ENCODE peak calls at places on chromosome 21, in four cellular contexts. One of them, this sample, is unnamed.

GRCh38 chr21:20875741-20876140 is 122.5 kb upstream of the NCAM2 start:
- DNase-seq in mammary epithelial cell: no peak
- DNase-seq in fibroblast of lung: no peak
- DNase-seq in sigmoid colon: no peak
- DNase-seq in this sample: peak; percentile 25

GRCh38 chr21:35234725-35235124 is 185.6 kb upstream of the RUNX1 start:
- DNase-seq in mammary epithelial cell: no peak
- DNase-seq in fibroblast of lung: peak; percentile 79
- DNase-seq in sigmoid colon: no peak
- DNase-seq in this sample: no peak

GRCh38 chr21:21309510-21309909 is 311.3 kb downstream of the NCAM2 start:
- DNase-seq in mammary epithelial cell: no peak
- DNase-seq in fibroblast of lung: no peak
- DNase-seq in sigmoid colon: no peak
- DNase-seq in this sample: no peak

GRCh38 chr21:41815652-41816582 is 49.1 kb upstream of the RIPK4 start:
- DNase-seq in mammary epithelial cell: no peak
- DNase-seq in fibroblast of lung: no peak
- DNase-seq in sigmoid colon: peak; percentile 68
- DNase-seq in this sample: no peak

GRCh38 chr21:45128613-45129226 is 54.3 kb downstream of the ADARB1 start:
- DNase-seq in mammary epithelial cell: peak; percentile 53
- DNase-seq in fibroblast of lung: peak; percentile 63
- DNase-seq in sigmoid colon: peak; percentile 87
- DNase-seq in this sample: peak; percentile 82

GRCh38 chr21:26351661-26352060 is 181.1 kb upstream of the APP start:
- DNase-seq in mammary epithelial cell: peak; percentile 65
- DNase-seq in fibroblast of lung: no peak
- DNase-seq in sigmoid colon: no peak
- DNase-seq in this sample: peak; percentile 17

GRCh38 chr21:14670409-14670808 is 124.3 kb upstream of the SAMSN1 start:
- DNase-seq in mammary epithelial cell: no peak
- DNase-seq in fibroblast of lung: no peak
- DNase-seq in sigmoid colon: no peak
- DNase-seq in this sample: no peak

GRCh38 chr21:17797967-17798366 is 21.2 kb downstream of the C21orf91 start:
- DNase-seq in mammary epithelial cell: no peak
- DNase-seq in fibroblast of lung: no peak
- DNase-seq in sigmoid colon: no peak
- DNase-seq in this sample: no peak

GRCh38 chr21:42089093-42089631 is 18.0 kb downstream of the UMODL1 start:
- DNase-seq in mammary epithelial cell: no peak
- DNase-seq in fibroblast of lung: no peak
- DNase-seq in sigmoid colon: no peak
- DNase-seq in this sample: no peak

GRCh38 chr21:41821756-41822431 is 55.0 kb upstream of the RIPK4 start:
- DNase-seq in mammary epithelial cell: no peak
- DNase-seq in fibroblast of lung: no peak
- DNase-seq in sigmoid colon: peak; percentile 58
- DNase-seq in this sample: no peak

GRCh38 chr21:37829447-37829846 is 86.8 kb downstream of the KCNJ6 start:
- DNase-seq in mammary epithelial cell: peak; percentile 55
- DNase-seq in fibroblast of lung: peak; percentile 72
- DNase-seq in sigmoid colon: no peak
- DNase-seq in this sample: peak; percentile 57

GRCh38 chr21:46205766-46206162 is 21.5 kb upstream of the SPATC1L start:
- DNase-seq in mammary epithelial cell: no peak
- DNase-seq in fibroblast of lung: no peak
- DNase-seq in sigmoid colon: no peak
- DNase-seq in this sample: no peak

GRCh38 chr21:44989943-44990780 is 50.3 kb downstream of the SLX9 start:
- DNase-seq in mammary epithelial cell: no peak
- DNase-seq in fibroblast of lung: no peak
- DNase-seq in sigmoid colon: peak; percentile 72
- DNase-seq in this sample: no peak

GRCh38 chr21:38951095-38951745 is 145.5 kb downstream of the ETS2 start:
- DNase-seq in mammary epithelial cell: peak; percentile 15
- DNase-seq in fibroblast of lung: no peak
- DNase-seq in sigmoid colon: no peak
- DNase-seq in this sample: no peak

GRCh38 chr21:39313042-39313456 is 383 bp downstream of the BRWD1 start:
- DNase-seq in mammary epithelial cell: no peak
- DNase-seq in fibroblast of lung: peak; percentile 11
- DNase-seq in sigmoid colon: peak; percentile 70
- DNase-seq in this sample: no peak

GRCh38 chr21:46196733-46197132 is 12.5 kb upstream of the SPATC1L start:
- DNase-seq in mammary epithelial cell: no peak
- DNase-seq in fibroblast of lung: no peak
- DNase-seq in sigmoid colon: peak; percentile 47
- DNase-seq in this sample: no peak

GRCh38 chr21:38838598-38839369 is 33.1 kb downstream of the ETS2 start:
- DNase-seq in mammary epithelial cell: no peak
- DNase-seq in fibroblast of lung: no peak
- DNase-seq in sigmoid colon: no peak
- DNase-seq in this sample: no peak

GRCh38 chr21:35195232-35195631 is 146.1 kb upstream of the RUNX1 start:
- DNase-seq in mammary epithelial cell: peak; percentile 54
- DNase-seq in fibroblast of lung: peak; percentile 46
- DNase-seq in sigmoid colon: no peak
- DNase-seq in this sample: peak; percentile 91

GRCh38 chr21:16496594-16496993 is 766.8 kb downstream of the USP25 start:
- DNase-seq in mammary epithelial cell: no peak
- DNase-seq in fibroblast of lung: no peak
- DNase-seq in sigmoid colon: no peak
- DNase-seq in this sample: no peak

GRCh38 chr21:19767546-19767945 is 1230.7 kb upstream of the NCAM2 start:
- DNase-seq in mammary epithelial cell: no peak
- DNase-seq in fibroblast of lung: no peak
- DNase-seq in sigmoid colon: no peak
- DNase-seq in this sample: no peak

GRCh38 chr21:44887126-44887806 is 13.8 kb upstream of the PTTG1IP start:
- DNase-seq in mammary epithelial cell: no peak
- DNase-seq in fibroblast of lung: no peak
- DNase-seq in sigmoid colon: no peak
- DNase-seq in this sample: no peak

GRCh38 chr21:41817228-41817627 is 50.4 kb upstream of the RIPK4 start:
- DNase-seq in mammary epithelial cell: peak; percentile 65
- DNase-seq in fibroblast of lung: peak; percentile 62
- DNase-seq in sigmoid colon: peak; percentile 67
- DNase-seq in this sample: peak; percentile 89

GRCh38 chr21:34598931-34599400 is 15.9 kb downstream of the RCAN1 start:
- DNase-seq in mammary epithelial cell: peak; percentile 70
- DNase-seq in fibroblast of lung: peak; percentile 51
- DNase-seq in sigmoid colon: no peak
- DNase-seq in this sample: peak; percentile 93

GRCh38 chr21:45541221-45542039 is 810 bp downstream of the SLC19A1 start:
- DNase-seq in mammary epithelial cell: peak; percentile 39
- DNase-seq in fibroblast of lung: peak; percentile 55
- DNase-seq in sigmoid colon: peak; percentile 90
- DNase-seq in this sample: peak; percentile 74

GRCh38 chr21:35020446-35020845 is 28.7 kb downstream of the RUNX1 start:
- DNase-seq in mammary epithelial cell: no peak
- DNase-seq in fibroblast of lung: no peak
- DNase-seq in sigmoid colon: no peak
- DNase-seq in this sample: no peak

GRCh38 chr21:42375141-42375905 is 9.0 kb upstream of the TFF1 start:
- DNase-seq in mammary epithelial cell: no peak
- DNase-seq in fibroblast of lung: no peak
- DNase-seq in sigmoid colon: no peak
- DNase-seq in this sample: no peak

GRCh38 chr21:39888848-39889247 is 21.6 kb downstream of the PCP4 start:
- DNase-seq in mammary epithelial cell: no peak
- DNase-seq in fibroblast of lung: no peak
- DNase-seq in sigmoid colon: no peak
- DNase-seq in this sample: no peak

GRCh38 chr21:20999567-21000169 is 1.5 kb downstream of the NCAM2 start:
- DNase-seq in mammary epithelial cell: peak; percentile 9
- DNase-seq in fibroblast of lung: peak; percentile 27
- DNase-seq in sigmoid colon: no peak
- DNase-seq in this sample: peak; percentile 72

This sample was measured in PC-3.